ENCODE peak calls at places on chromosomes 5 and 9, in five cellular contexts. N is IMR-90, G is fibroblast of lung, L is heart left ventricle, Y is BE2C. H is an unnamed sample.
A peak's percentile ranks its signal among the peaks of the same experiment; 100 is the strongest.

GRCh38 chr5:55141945-55142690 is 17.9 kb upstream of the GPX8 start:
- DNase-seq in Y (no peak), L (no peak), G (no peak), N (no peak), H (no peak)

GRCh38 chr5:10351882-10352395 is 1.6 kb upstream of the MARCHF6 start:
- DNase-seq in L (no peak), N (no peak), G (no peak), Y (no peak), H (no peak)

GRCh38 chr9:2620876-2621677 is 510 bp upstream of the VLDLR start:
- DNase-seq in Y (peak; percentile 89), N (peak; percentile 87), L (peak; percentile 76), G (peak; percentile 78), H (peak; percentile 81)

GRCh38 chr9:121322737-121323448 is 47.2 kb downstream of the STOM start:
- DNase-seq in Y (no peak), G (no peak), L (no peak), N (no peak), H (no peak)

GRCh38 chr5:31993182-31993961 is 180.7 kb downstream of the GOLPH3 start:
- DNase-seq in Y (no peak), L (no peak), G (peak; percentile 86), N (peak; percentile 50), H (peak; percentile 28)

GRCh38 chr9:127567119-127567897 is 44.8 kb upstream of the STXBP1 start:
- DNase-seq in L (peak; percentile 77), N (peak; percentile 44), G (peak; percentile 56), Y (no peak), H (peak; percentile 41)

GRCh38 chr5:25119654-25120053 is 474.9 kb upstream of the CDH10 start:
- DNase-seq in G (peak; percentile 29), L (no peak), Y (no peak), N (no peak), H (no peak)

GRCh38 chr5:96614110-96614691 is 48.0 kb upstream of the CAST start:
- DNase-seq in G (peak; percentile 94), L (peak; percentile 58), Y (peak; percentile 62), N (peak; percentile 96), H (peak; percentile 94)

GRCh38 chr5:160923927-160924705 is 72.1 kb upstream of the ATP10B start:
- DNase-seq in L (no peak), N (no peak), Y (no peak), G (no peak), H (no peak)

GRCh38 chr5:31161772-31162171 is 31.7 kb upstream of the CDH6 start:
- DNase-seq in L (no peak), N (no peak), Y (no peak), G (peak; percentile 40), H (no peak)

GRCh38 chr5:142587354-142587965 is 98.4 kb downstream of the FGF1 start:
- DNase-seq in G (peak; percentile 28), L (no peak), Y (peak; percentile 60), N (peak; percentile 59), H (peak; percentile 36)

GRCh38 chr9:14868772-14869583 is 41.2 kb downstream of the FREM1 start:
- DNase-seq in N (no peak), G (no peak), L (no peak), Y (no peak), H (no peak)
- TF ChIP-seq CTCF in N (no peak), G (no peak), L (no peak), Y (no peak), H (no peak)

DNA sequence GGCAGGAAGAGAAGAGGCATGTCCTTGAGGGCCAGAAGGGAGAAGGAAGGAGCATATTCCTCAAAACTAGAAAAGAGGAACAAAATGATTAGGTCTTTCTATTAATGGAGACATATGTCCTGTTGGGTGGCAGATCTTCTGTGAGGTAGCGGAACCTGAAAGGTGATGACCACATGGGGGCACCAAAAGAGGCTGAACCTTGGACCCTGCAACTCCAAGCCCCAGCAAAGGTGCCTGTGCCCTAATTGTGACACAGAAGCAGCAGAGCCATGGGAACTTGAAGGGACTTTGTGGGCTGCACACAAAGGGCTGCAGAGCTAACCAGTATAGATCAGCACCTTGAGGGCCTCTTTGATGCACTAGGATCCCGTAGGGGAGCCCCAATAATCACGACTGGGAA is 158.0 kb downstream of the BAAT start:
- DNase-seq in Y (no peak), G (no peak), L (no peak), N (no peak), H (no peak)
- TF ChIP-seq CTCF in Y (no peak), G (no peak), L (no peak), N (no peak), H (no peak)

GRCh38 chr9:109274768-109275596 is 45.9 kb downstream of the EPB41L4B start:
- DNase-seq in G (no peak), N (no peak), L (no peak), Y (no peak), H (no peak)

GRCh38 chr9:109270971-109271900 is 49.6 kb downstream of the EPB41L4B start:
- DNase-seq in N (no peak), L (no peak), G (no peak), Y (no peak), H (no peak)

GRCh38 chr9:109272045-109272444 is 48.8 kb downstream of the EPB41L4B start:
- DNase-seq in G (no peak), N (no peak), L (no peak), Y (no peak), H (no peak)

GRCh38 chr9:109272745-109273144 is 48.1 kb downstream of the EPB41L4B start:
- DNase-seq in G (peak; percentile 49), N (peak; percentile 12), Y (no peak), L (no peak), H (no peak)

DNA sequence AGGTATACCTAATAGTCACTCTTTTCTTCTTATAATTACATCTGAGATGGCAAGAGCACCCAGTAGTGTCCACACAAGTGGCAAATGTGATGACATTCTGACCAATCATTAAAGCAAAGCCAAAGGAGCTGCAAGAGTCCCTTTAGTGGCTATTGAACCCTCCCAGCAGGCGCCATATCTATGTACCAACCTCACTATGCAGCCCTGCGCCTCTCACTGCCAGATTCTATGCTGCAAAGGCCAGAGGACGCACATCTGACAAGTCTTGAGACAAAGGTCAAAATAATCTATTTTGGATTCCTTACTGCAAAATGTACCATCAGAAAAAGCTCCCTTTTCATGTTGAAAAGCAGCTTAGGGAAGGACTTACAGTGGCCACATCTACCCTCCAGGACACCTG is 47.0 kb downstream of the EPB41L4B start:
- DNase-seq in N (no peak), L (no peak), G (no peak), Y (no peak), H (no peak)
- TF ChIP-seq CTCF in N (no peak), L (no peak), G (no peak), Y (no peak), H (no peak)

DNA sequence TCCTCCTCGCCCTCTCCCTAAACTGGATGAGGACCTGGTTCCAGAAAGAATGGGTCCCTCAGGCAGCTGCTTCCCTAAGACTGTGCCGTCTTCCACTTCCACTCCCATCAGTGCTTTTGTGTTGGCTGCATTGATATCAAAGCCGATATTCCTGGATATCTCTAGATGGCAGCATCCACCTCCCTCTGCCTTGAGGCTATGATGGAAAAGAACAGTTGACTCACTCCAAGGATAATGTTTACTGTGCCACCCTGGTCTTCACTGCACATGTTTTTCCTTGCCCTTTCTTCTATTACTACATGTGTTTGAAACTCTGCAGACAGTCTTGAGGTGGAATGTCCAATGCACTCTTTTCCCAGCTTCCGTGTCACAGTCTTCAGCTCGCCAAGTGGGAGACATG is 211.6 kb downstream of the MAST4 start:
- DNase-seq in L (no peak), Y (peak; percentile 50), N (peak; percentile 55), G (peak; percentile 53), H (peak; percentile 72)
- TF ChIP-seq CTCF in L (peak; percentile 17), Y (peak; percentile 62), N (peak; percentile 61), G (peak; percentile 69), H (peak; percentile 57)

GRCh38 chr5:181100121-181101015 is 30.6 kb downstream of the OR2V1 start:
- DNase-seq in G (peak; percentile 4), N (no peak), Y (peak; percentile 28), L (no peak), H (no peak)

GRCh38 chr5:181098642-181099452 is 32.1 kb downstream of the OR2V1 start:
- DNase-seq in L (no peak), N (no peak), Y (no peak), G (no peak), H (no peak)

GRCh38 chr5:181099453-181100086 is 31.4 kb downstream of the OR2V1 start:
- DNase-seq in Y (no peak), L (no peak), N (no peak), G (no peak), H (no peak)
- TF ChIP-seq CTCF in Y (no peak), L (no peak), N (no peak), G (no peak), H (no peak)

GRCh38 chr5:1763548-1763911 is 36.1 kb downstream of the MRPL36 start:
- DNase-seq in Y (peak; percentile 41), L (peak; percentile 22), G (peak; percentile 45), N (peak; percentile 72), H (peak; percentile 67)
- TF ChIP-seq CTCF in Y (peak; percentile 79), L (peak; percentile 59), G (peak; percentile 91), N (peak; percentile 97), H (peak; percentile 85)

GRCh38 chr5:119792154-119792799 is 162.9 kb downstream of the FAM170A start:
- DNase-seq in N (no peak), G (no peak), Y (no peak), L (no peak), H (no peak)

GRCh38 chr5:119785057-119785456 is 155.7 kb downstream of the FAM170A start:
- DNase-seq in L (no peak), N (no peak), G (no peak), Y (no peak), H (no peak)

GRCh38 chr5:119789411-119790117 is 160.2 kb downstream of the FAM170A start:
- DNase-seq in G (no peak), N (no peak), L (no peak), Y (no peak), H (no peak)
- TF ChIP-seq CTCF in G (no peak), N (no peak), L (no peak), Y (no peak), H (no peak)

GRCh38 chr9:105535920-105536668 is 21.8 kb upstream of the FKTN start:
- DNase-seq in N (no peak), G (no peak), L (no peak), Y (no peak), H (no peak)

GRCh38 chr9:105541838-105542237 is 16.1 kb upstream of the FKTN start:
- DNase-seq in N (no peak), L (no peak), Y (no peak), G (no peak), H (no peak)

DNA sequence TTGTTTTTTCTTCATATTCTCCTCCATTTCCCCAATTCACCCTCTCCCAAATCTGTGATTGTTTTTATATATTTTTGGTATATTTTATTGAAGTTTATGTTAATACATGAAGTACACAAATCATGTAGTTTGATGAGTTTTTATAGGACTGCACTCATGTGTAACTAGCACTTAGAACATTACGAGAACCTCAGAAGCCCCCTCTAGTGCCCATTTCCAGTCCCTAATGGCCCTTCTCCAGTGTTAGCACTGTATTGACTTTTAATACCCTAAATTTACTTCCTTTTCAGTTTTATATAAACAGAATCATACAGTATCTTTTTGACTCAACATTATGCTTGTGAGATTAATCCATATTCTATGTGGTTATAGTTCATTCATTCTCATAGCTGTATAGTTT is 18.5 kb upstream of the FKTN start:
- DNase-seq in L (no peak), N (no peak), G (no peak), Y (no peak), H (no peak)
- TF ChIP-seq CTCF in L (no peak), N (no peak), G (no peak), Y (peak; percentile 30), H (peak; percentile 43)